ENCODE peak calls at places on chromosomes 6 and 20, in four cellular contexts. O is H1, G is H9, Q is IMR-90. N is an unnamed sample.

GRCh38 chr6:19137419-19138035 is 699.6 kb upstream of the ID4 start:
- DNase-seq in O (no peak), G (no peak), Q (no peak), N (peak)

GRCh38 chr6:154276810-154277577 is 79.6 kb downstream of the IPCEF1 start:
- DNase-seq in O (no peak), Q (peak), G (no peak), N (peak)

GRCh38 chr6:125356888-125357287 is 55.1 kb upstream of the HDDC2 start:
- DNase-seq in O (no peak), G (peak), Q (no peak), N (peak)

GRCh38 chr6:31568537-31568961 is 3.5 kb upstream of the LTA start:
- DNase-seq in G (no peak), O (no peak), Q (no peak), N (no peak)

GRCh38 chr6:83847179-83847578 is 6.0 kb upstream of the RIPPLY2 start:
- DNase-seq in Q (no peak), O (no peak), G (no peak), N (no peak)

GRCh38 chr6:12957321-12958051 is 240.9 kb downstream of the PHACTR1 start:
- DNase-seq in Q (peak), G (peak), O (peak), N (peak)

GRCh38 chr20:62356143-62356947 is 10.8 kb downstream of the LAMA5 start:
- DNase-seq in O (no peak), Q (no peak), G (no peak), N (no peak)

GRCh38 chr20:23207826-23208555 is 121.9 kb upstream of the CD93 start:
- DNase-seq in G (no peak), Q (no peak), O (no peak), N (no peak)

GRCh38 chr6:125251516-125252229 is 50.1 kb downstream of the HDDC2 start:
- DNase-seq in Q (no peak), G (no peak), O (no peak), N (peak)

GRCh38 chr6:11437824-11438459 is 99.6 kb upstream of the TMEM170B start:
- DNase-seq in G (no peak), O (no peak), Q (no peak), N (no peak)

GRCh38 chr6:138103876-138104275 is 3.3 kb downstream of the PERP start:
- DNase-seq in G (no peak), O (no peak), Q (no peak), N (no peak)

GRCh38 chr6:83868639-83869038 is 9.2 kb downstream of the CYB5R4 start:
- DNase-seq in Q (peak), G (no peak), O (no peak), N (no peak)

GRCh38 chr6:72560721-72561593 is 60.9 kb upstream of the KCNQ5 start:
- DNase-seq in G (no peak), O (no peak), Q (peak), N (peak)

GRCh38 chr6:76681781-76682180 is 609.3 kb upstream of the IMPG1 start:
- DNase-seq in Q (no peak), G (no peak), O (no peak), N (no peak)

GRCh38 chr6:40532349-40533028 is 54.7 kb downstream of the LRFN2 start:
- DNase-seq in G (no peak), Q (no peak), O (no peak), N (no peak)

GRCh38 chr6:67722861-67723261 is 912.2 kb upstream of the ADGRB3 start:
- DNase-seq in Q (no peak), O (peak), G (no peak), N (no peak)

GRCh38 chr20:18722381-18722780 is 91.2 kb upstream of the SCP2D1 start:
- DNase-seq in Q (peak), O (no peak), G (no peak), N (no peak)

GRCh38 chr20:61192254-61192950 is 59.7 kb upstream of the CDH4 start:
- DNase-seq in Q (no peak), O (no peak), G (no peak), N (no peak)

GRCh38 chr6:165883851-165884640 is 221.0 kb upstream of the PDE10A start:
- DNase-seq in O (no peak), Q (peak), G (no peak), N (peak)

GRCh38 chr20:15297059-15297875 is 959.9 kb upstream of the FLRT3 start:
- DNase-seq in Q (no peak), O (no peak), G (no peak), N (no peak)

GRCh38 chr20:51553897-51554504 is 11.5 kb upstream of the NFATC2 start:
- DNase-seq in O (no peak), Q (peak), G (no peak), N (no peak)

GRCh38 chr20:39107741-39108140 is 145.6 kb downstream of the DHX35 start:
- DNase-seq in G (no peak), O (no peak), Q (peak), N (no peak)

GRCh38 chr20:4973330-4974097 is 27.8 kb downstream of the SLC23A2 start:
- DNase-seq in Q (peak), G (no peak), O (no peak), N (no peak)

GRCh38 chr6:143337201-143337949 is 113.1 kb downstream of the ADAT2 start:
- DNase-seq in G (peak), O (peak), Q (peak), N (peak)

GRCh38 chr6:87747646-87748045 is 45.6 kb upstream of the AKIRIN2 start:
- DNase-seq in O (no peak), G (no peak), Q (no peak), N (no peak)

GRCh38 chr6:106182455-106182854 is 96.3 kb downstream of the PRDM1 start:
- DNase-seq in G (no peak), Q (no peak), O (no peak), N (no peak)

GRCh38 chr6:41042167-41042566 is at the start of gene TSPO2:
- DNase-seq in Q (no peak), G (no peak), O (no peak), N (no peak)

GRCh38 chr6:76683985-76684384 is 611.5 kb upstream of the IMPG1 start:
- DNase-seq in Q (no peak), O (peak), G (peak), N (peak)

GRCh38 chr20:31565699-31566331 is 39.3 kb upstream of the ID1 start:
- DNase-seq in G (no peak), O (no peak), Q (no peak), N (no peak)

GRCh38 chr6:108071736-108072276 is 2.7 kb downstream of the OSTM1 start:
- DNase-seq in G (peak), Q (no peak), O (no peak), N (no peak)

GRCh38 chr20:43191946-43192847 is 2.5 kb upstream of the PTPRT start:
- DNase-seq in G (peak), Q (no peak), O (peak), N (peak)

GRCh38 chr20:50202677-50203076 is 12.0 kb downstream of the CEBPB start:
- DNase-seq in O (no peak), G (no peak), Q (no peak), N (no peak)

GRCh38 chr6:19865178-19865577 is 28.0 kb downstream of the ID4 start:
- DNase-seq in G (no peak), Q (no peak), O (no peak), N (no peak)

GRCh38 chr6:105184921-105185320 is 5.1 kb upstream of the POPDC3 start:
- DNase-seq in G (no peak), Q (peak), O (no peak), N (peak)

GRCh38 chr6:84278311-84278710 is 50.9 kb upstream of the CEP162 start:
- DNase-seq in G (no peak), O (no peak), Q (no peak), N (no peak)

GRCh38 chr20:891121-892080 is 24.7 kb downstream of the ANGPT4 start:
- DNase-seq in O (no peak), Q (no peak), G (no peak), N (no peak)
- H3K56ac ChIP-seq in O (no peak), Q (no peak), G (no peak), N (no peak)

DNA sequence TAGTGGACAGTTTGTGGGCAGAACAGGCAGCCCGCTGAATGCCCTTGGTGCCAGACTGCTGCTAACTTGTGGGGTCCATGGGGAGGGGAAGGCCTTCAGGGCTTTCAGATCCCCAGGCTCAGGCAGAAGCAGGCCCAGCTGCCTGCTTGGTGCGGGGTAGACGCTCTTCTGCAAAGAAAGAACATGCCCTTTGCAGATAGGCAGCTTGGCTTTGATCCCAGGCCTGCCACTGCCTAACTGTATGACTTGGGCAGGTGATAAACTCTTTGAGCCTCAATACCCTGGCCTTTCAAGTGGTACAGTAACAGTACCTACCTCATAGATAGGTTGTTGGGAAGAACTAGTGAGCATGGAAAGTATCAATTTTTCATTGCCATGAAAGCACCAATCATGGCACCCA is 28.4 kb downstream of the CHMP4B start:
- DNase-seq in Q (no peak), O (no peak), G (no peak), N (no peak)
- H3K56ac ChIP-seq in Q (no peak), O (no peak), G (no peak), N (no peak)

GRCh38 chr6:109475625-109476024 is 7.4 kb downstream of the ZBTB24 start:
- DNase-seq in O (no peak), G (no peak), Q (no peak), N (no peak)

GRCh38 chr6:109478222-109478805 is 4.7 kb downstream of the ZBTB24 start:
- DNase-seq in Q (no peak), O (no peak), G (no peak), N (no peak)

GRCh38 chr6:109478848-109479624 is 4.0 kb downstream of the ZBTB24 start:
- DNase-seq in O (no peak), Q (no peak), G (no peak), N (no peak)

GRCh38 chr6:109477725-109478124 is 5.3 kb downstream of the ZBTB24 start:
- DNase-seq in G (no peak), Q (no peak), O (no peak), N (peak)

GRCh38 chr6:109477184-109477583 is 5.8 kb downstream of the ZBTB24 start:
- DNase-seq in Q (no peak), G (no peak), O (no peak), N (no peak)
- H3K56ac ChIP-seq in Q (no peak), G (no peak), O (no peak), N (no peak)

DNA sequence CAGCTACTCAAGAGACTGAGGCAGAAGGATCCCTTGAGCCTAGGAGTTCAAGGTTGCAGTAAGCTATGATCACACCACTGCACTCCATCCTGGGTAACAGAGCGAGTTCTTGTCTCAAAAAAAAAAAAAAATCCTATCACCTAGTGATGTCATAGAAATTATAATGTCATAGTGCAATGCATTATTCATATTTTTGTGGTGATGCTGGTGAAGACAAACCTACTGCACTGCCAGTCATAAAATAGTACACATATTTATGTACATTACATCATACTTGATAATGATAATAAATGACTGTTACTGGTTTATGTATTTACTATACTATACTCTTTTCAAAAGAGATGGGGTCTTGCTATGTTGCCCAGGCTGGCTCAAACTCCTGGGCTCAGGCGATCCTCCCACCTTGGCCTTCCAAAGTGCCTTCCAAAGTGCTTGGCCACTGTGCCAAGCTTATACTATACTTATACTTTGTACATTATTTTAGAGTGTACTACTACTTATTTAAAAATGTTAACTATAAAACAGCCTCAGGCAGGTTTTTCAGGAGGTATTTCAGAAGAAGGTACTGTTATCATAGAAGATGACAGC is 26.6 kb downstream of the ENPP3 start:
- DNase-seq in G (no peak), Q (no peak), O (no peak), N (no peak)
- H3K56ac ChIP-seq in G (no peak), Q (no peak), O (no peak), N (no peak)

GRCh38 chr6:113203135-113203534 is 654.0 kb upstream of the MARCKS start:
- DNase-seq in Q (no peak), O (no peak), G (no peak), N (no peak)

GRCh38 chr6:113209315-113209714 is 647.8 kb upstream of the MARCKS start:
- DNase-seq in O (no peak), Q (no peak), G (no peak), N (peak)

GRCh38 chr6:113211185-113211584 is 646.0 kb upstream of the MARCKS start:
- DNase-seq in O (no peak), G (no peak), Q (no peak), N (peak)

DNA sequence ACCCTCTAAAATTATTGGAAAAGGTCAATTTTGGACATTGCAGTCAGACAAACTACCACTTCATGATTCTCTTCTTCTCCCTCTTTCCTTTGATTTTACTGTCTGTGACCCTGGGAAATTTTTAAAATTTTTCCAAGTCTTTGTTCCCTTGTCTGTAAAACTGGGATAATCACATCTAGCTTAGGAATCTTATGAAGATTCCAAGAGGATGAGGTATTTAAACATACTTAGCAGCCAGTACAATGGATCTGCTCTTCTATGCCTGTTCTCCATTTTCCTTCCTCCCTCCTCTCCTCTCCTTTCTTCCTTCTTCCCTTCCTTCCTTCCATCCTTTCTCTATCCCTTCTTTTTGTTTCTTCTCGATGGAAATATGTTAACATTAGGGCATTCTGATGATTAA is 651.6 kb upstream of the MARCKS start:
- DNase-seq in O (no peak), Q (peak), G (no peak), N (peak)
- H3K56ac ChIP-seq in O (no peak), Q (no peak), G (no peak), N (no peak)

GRCh38 chr20:47027456-47027855 is 132.8 kb downstream of the EYA2 start:
- DNase-seq in G (no peak), O (no peak), Q (no peak), N (no peak)

GRCh38 chr20:47027042-47027441 is 132.4 kb downstream of the EYA2 start:
- DNase-seq in G (no peak), Q (no peak), O (no peak), N (no peak)

GRCh38 chr20:47029845-47030244 is 135.2 kb downstream of the EYA2 start:
- DNase-seq in G (no peak), Q (no peak), O (no peak), N (no peak)

GRCh38 chr20:47030271-47030810 is 135.7 kb downstream of the EYA2 start:
- DNase-seq in G (no peak), O (no peak), Q (no peak), N (no peak)

GRCh38 chr20:47028487-47028886 is 133.8 kb downstream of the EYA2 start:
- DNase-seq in O (no peak), G (no peak), Q (no peak), N (no peak)
- H3K56ac ChIP-seq in O (no peak), G (no peak), Q (no peak), N (no peak)